ENCODE peak calls at places on chromosomes 1 and 21, in five cellular contexts. L is sigmoid colon, Y is ovary, E is HCT116, M is GM12891. Q is an unnamed sample.

GRCh38 chr1:208357663-208358507 is 113.7 kb upstream of the PLXNA2 start:
- DNase-seq in L (no peak), Y (no peak), E (no peak), M (no peak), Q (no peak)

GRCh38 chr1:43073490-43074230 is 98.4 kb downstream of the EBNA1BP2 start:
- DNase-seq in L (peak), Y (peak), E (peak), M (peak), Q (peak)

GRCh38 chr1:45172764-45173163 is 33.6 kb downstream of the ZSWIM5 start:
- DNase-seq in L (no peak), Y (no peak), E (no peak), M (no peak), Q (no peak)

GRCh38 chr1:209485167-209485566 is 98.3 kb upstream of the CAMK1G start:
- DNase-seq in L (no peak), Y (no peak), E (no peak), M (no peak), Q (peak)

GRCh38 chr1:46039571-46040052 is 92.8 kb downstream of the PIK3R3 start:
- DNase-seq in L (peak), Y (no peak), E (no peak), M (no peak), Q (peak)

GRCh38 chr1:162892916-162893714 is 32.1 kb upstream of the CCDC190 start:
- DNase-seq in L (no peak), Y (no peak), E (no peak), M (no peak), Q (no peak)

GRCh38 chr21:17488620-17489019 is 24.2 kb upstream of the CXADR start:
- DNase-seq in L (no peak), Y (no peak), E (no peak), M (no peak), Q (no peak)

GRCh38 chr1:32413507-32414185 is 19.4 kb upstream of the BSDC1 start:
- DNase-seq in L (peak), Y (peak), E (peak), M (no peak), Q (peak)

GRCh38 chr1:53625766-53626520 is 113.0 kb downstream of the GLIS1 start:
- DNase-seq in L (no peak), Y (no peak), E (no peak), M (no peak), Q (no peak)

GRCh38 chr1:186899577-186899976 is 70.8 kb downstream of the PLA2G4A start:
- DNase-seq in L (no peak), Y (no peak), E (no peak), M (no peak), Q (no peak)

GRCh38 chr1:32100359-32100758 is 7.5 kb upstream of the KPNA6 start:
- DNase-seq in L (no peak), Y (no peak), E (no peak), M (no peak), Q (no peak)

GRCh38 chr1:206635983-206636354 is 633 bp downstream of the DYRK3 start:
- DNase-seq in L (no peak), Y (no peak), E (no peak), M (no peak), Q (no peak)

GRCh38 chr1:54352755-54353154 is 53.4 kb downstream of the SSBP3 start:
- DNase-seq in L (no peak), Y (no peak), E (no peak), M (no peak), Q (no peak)

GRCh38 chr1:205632374-205633169 is 761 bp upstream of the ELK4 start:
- DNase-seq in L (no peak), Y (no peak), E (peak), M (no peak), Q (no peak)

GRCh38 chr1:115557715-115558114 is 84.1 kb upstream of the VANGL1 start:
- DNase-seq in L (no peak), Y (no peak), E (no peak), M (no peak), Q (no peak)

GRCh38 chr1:6600410-6601048 is 2.1 kb downstream of the KLHL21 start:
- DNase-seq in L (no peak), Y (no peak), E (no peak), M (no peak), Q (no peak)

GRCh38 chr1:245270063-245270462 is 115.3 kb downstream of the KIF26B start:
- DNase-seq in L (no peak), Y (no peak), E (no peak), M (no peak), Q (no peak)

GRCh38 chr1:106986603-106987002 is 69.9 kb upstream of the PRMT6 start:
- DNase-seq in L (no peak), Y (no peak), E (no peak), M (no peak), Q (no peak)

GRCh38 chr1:184555665-184556641 is 169.1 kb downstream of the C1orf21 start:
- DNase-seq in L (no peak), Y (no peak), E (no peak), M (no peak), Q (no peak)

GRCh38 chr1:18965206-18966173 is 9.0 kb upstream of the IFFO2 start:
- DNase-seq in L (peak), Y (no peak), E (no peak), M (no peak), Q (no peak)

GRCh38 chr1:26237230-26237966 is 3.4 kb downstream of the CEP85 start:
- DNase-seq in L (no peak), Y (no peak), E (no peak), M (no peak), Q (no peak)

GRCh38 chr1:15322648-15323350 is 75.8 kb downstream of the FHAD1 start:
- DNase-seq in L (no peak), Y (no peak), E (no peak), M (no peak), Q (no peak)

GRCh38 chr21:35932232-35932911 is 128.0 kb downstream of the SETD4 start:
- DNase-seq in L (peak), Y (peak), E (peak), M (peak), Q (no peak)

GRCh38 chr1:29247874-29248273 is 11.6 kb downstream of the PTPRU start:
- DNase-seq in L (no peak), Y (no peak), E (no peak), M (no peak), Q (no peak)

GRCh38 chr21:42518626-42519025 is 5.0 kb downstream of the SLC37A1 start:
- DNase-seq in L (peak), Y (no peak), E (no peak), M (no peak), Q (no peak)

GRCh38 chr1:244022301-244022700 is 28.8 kb upstream of the ZBTB18 start:
- DNase-seq in L (no peak), Y (no peak), E (no peak), M (no peak), Q (no peak)

GRCh38 chr1:82632164-82632563 is 831.4 kb downstream of the ADGRL2 start:
- DNase-seq in L (no peak), Y (no peak), E (peak), M (no peak), Q (no peak)

GRCh38 chr1:72397786-72398185 is 115.4 kb upstream of the NEGR1 start:
- DNase-seq in L (no peak), Y (no peak), E (no peak), M (no peak), Q (no peak)

GRCh38 chr1:155974208-155975165 is 3.9 kb downstream of the ARHGEF2 start:
- DNase-seq in L (no peak), Y (no peak), E (no peak), M (no peak), Q (no peak)

GRCh38 chr1:78275906-78276690 is 214.7 kb upstream of the PTGFR start:
- DNase-seq in L (no peak), Y (no peak), E (no peak), M (no peak), Q (no peak)

GRCh38 chr1:28790384-28791035 is 21.5 kb upstream of the OPRD1 start:
- DNase-seq in L (no peak), Y (no peak), E (no peak), M (no peak), Q (no peak)

GRCh38 chr1:175394739-175395138 is 202.2 kb upstream of the KIAA0040 start:
- DNase-seq in L (no peak), Y (no peak), E (no peak), M (no peak), Q (no peak)

GRCh38 chr21:42316891-42317290 is 1.7 kb upstream of the TFF3 start:
- DNase-seq in L (no peak), Y (no peak), E (no peak), M (no peak), Q (no peak)

DNA sequence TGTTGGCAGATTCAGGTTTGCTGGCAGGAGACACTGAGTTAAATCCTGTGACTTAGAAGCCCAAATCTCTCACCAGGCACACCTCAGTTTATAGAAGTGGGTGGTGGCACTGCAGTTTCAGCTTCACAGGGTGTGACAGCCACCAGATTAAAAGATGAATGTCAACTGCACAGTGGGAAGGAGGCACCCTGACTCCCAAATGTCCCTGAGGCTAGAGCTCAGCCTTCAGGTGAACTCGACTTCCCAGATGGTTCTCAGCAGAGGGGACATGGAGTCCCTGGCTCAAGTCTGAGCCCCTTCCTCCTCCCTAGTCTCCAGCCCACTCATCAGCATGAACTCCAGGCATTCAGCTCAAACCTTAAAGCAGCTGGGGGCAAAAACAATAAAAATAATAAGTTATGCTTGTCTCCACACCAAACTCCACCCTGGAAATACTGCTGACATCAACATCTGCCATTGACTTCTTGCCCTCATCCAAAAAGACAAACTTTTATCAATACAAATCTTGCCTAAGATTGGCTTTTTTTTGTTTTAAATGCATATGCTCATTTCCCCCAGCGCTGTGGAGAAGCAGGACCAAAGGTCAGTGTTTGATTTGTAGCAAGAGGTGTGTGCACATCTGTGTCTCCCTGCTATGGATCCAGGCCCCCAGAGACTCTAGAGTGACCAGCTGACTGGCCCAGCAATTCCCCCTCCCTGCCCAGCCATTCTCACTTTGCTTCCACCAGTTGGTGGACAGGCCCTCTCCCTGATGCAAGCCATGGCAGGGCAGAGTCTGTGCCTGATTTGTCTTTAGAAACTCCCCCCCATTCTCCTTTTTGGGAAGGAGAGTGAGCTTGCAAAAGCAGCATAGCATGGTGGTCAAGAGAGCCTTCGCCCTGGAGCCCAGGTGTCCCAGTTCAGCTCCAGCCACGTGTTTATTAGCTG is 18.5 kb upstream of the S100A7 start:
- DNase-seq in L (no peak), Y (no peak), E (no peak), M (no peak), Q (no peak)
- TF ChIP-seq POLR2A in L (no peak), Y (no peak), E (no peak), M (no peak), Q (no peak)

GRCh38 chr1:110463695-110464094 is 12.7 kb downstream of the PROK1 start:
- DNase-seq in L (no peak), Y (no peak), E (peak), M (no peak), Q (no peak)

GRCh38 chr1:110462964-110463363 is 12.0 kb downstream of the PROK1 start:
- DNase-seq in L (no peak), Y (no peak), E (no peak), M (no peak), Q (no peak)

GRCh38 chr1:110462093-110462492 is 11.1 kb downstream of the PROK1 start:
- DNase-seq in L (no peak), Y (no peak), E (no peak), M (no peak), Q (no peak)

GRCh38 chr1:110457206-110457605 is 6.3 kb downstream of the PROK1 start:
- DNase-seq in L (no peak), Y (no peak), E (no peak), M (no peak), Q (no peak)

DNA sequence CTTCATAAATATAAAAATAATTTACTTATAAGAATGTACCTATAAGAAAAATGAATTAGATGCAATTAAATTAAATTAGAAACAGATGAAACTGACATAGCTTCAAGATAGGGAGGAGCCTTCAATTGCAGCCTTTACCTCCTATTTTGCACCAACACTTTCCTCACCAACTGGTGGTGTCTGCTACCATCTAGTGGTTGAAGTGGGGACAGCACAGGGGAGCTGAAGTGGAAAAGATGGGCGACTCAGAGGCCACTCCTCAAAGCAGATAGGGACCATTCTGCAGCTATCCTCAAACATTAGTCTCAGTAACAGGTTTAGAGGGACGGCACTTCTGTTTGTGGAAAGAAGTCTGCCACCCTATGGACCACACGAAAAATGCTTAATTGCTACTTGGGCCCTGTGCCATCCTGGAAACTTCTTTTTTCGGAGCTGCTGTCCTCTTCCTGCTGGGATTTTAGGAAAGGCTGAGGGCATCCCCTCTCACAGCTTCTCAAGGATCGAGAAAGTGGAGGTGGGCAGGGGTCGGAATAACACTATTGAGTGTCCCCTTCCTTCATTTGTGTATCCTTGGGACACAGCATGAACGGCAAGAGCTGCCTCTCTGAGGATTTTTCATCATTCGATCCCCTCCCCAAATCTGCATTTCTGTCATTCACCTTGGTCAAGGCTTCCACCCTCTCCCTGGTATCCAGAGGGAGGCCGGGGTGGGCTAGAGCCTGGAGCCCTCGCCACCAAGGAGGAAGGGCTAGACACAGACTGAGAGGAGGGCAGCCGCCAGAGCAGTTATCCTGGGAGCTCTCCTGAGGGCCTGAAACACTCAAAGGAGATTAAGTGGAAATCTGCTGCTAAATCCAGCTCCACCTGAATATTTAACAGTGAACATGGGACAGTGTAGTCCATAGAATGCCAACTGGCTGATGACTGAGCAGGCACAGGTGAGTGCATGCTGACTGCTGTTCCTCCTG is 9.6 kb downstream of the PROK1 start:
- DNase-seq in L (peak), Y (peak), E (peak), M (peak), Q (peak)
- TF ChIP-seq POLR2A in L (no peak), Y (no peak), E (no peak), M (no peak), Q (no peak)

GRCh38 chr1:12121212-12122000 is 45.4 kb upstream of the TNFRSF1B start:
- DNase-seq in L (no peak), Y (no peak), E (no peak), M (no peak), Q (no peak)
- TF ChIP-seq POLR2A in L (no peak), Y (no peak), E (no peak), M (peak), Q (no peak)

GRCh38 chr1:110034451-110035235 is at the start of gene STRIP1:
- DNase-seq in L (peak), Y (peak), E (peak), M (peak), Q (peak)
- TF ChIP-seq POLR2A in L (no peak), Y (no peak), E (peak), M (peak), Q (peak)

GRCh38 chr1:159008744-159009188 is 941 bp upstream of the IFI16 start:
- DNase-seq in L (no peak), Y (no peak), E (no peak), M (peak), Q (no peak)
- TF ChIP-seq POLR2A in L (no peak), Y (no peak), E (no peak), M (peak), Q (no peak)

GRCh38 chr1:40409467-40409866 is 35.9 kb downstream of the SMAP2 start:
- DNase-seq in L (no peak), Y (no peak), E (no peak), M (no peak), Q (no peak)
- TF ChIP-seq POLR2A in L (no peak), Y (no peak), E (no peak), M (no peak), Q (no peak)

Q was measured in prostate gland.